ENCODE peak calls at places on chromosomes 2 and 18, in six cellular contexts. S is GM23338, J is SK-N-SH, Q is breast epithelium, F is GM12891, P is K562. G is an unnamed sample.

GRCh38 chr2:169462896-169463695 is 16.2 kb upstream of the BBS5 start:
- DNase-seq in P (no peak), Q (no peak), S (no peak), F (no peak), J (no peak), G (no peak)

GRCh38 chr2:105321875-105322646 is 7.5 kb downstream of the TGFBRAP1 start:
- DNase-seq in P (no peak), S (no peak), Q (no peak), F (no peak), J (no peak), G (no peak)

GRCh38 chr2:38301340-38301968 is 75.6 kb downstream of the ATL2 start:
- DNase-seq in J (no peak), Q (no peak), P (no peak), S (peak), F (no peak), G (no peak)

GRCh38 chr18:36176739-36177138 is 10.6 kb upstream of the MOCOS start:
- DNase-seq in F (no peak), J (no peak), P (no peak), Q (no peak), S (no peak), G (no peak)

GRCh38 chr2:216690451-216691209 is 4.7 kb downstream of the IGFBP5 start:
- DNase-seq in Q (no peak), S (peak), P (no peak), J (no peak), F (no peak), G (peak)

GRCh38 chr2:225008179-225008829 is 34.0 kb downstream of the DOCK10 start:
- DNase-seq in P (no peak), F (no peak), S (no peak), J (no peak), Q (no peak), G (no peak)

GRCh38 chr2:33494155-33494779 is 17.8 kb downstream of the RASGRP3 start:
- DNase-seq in J (no peak), Q (no peak), S (no peak), P (no peak), F (no peak), G (no peak)

GRCh38 chr2:191165190-191165643 is 14.4 kb upstream of the STAT4 start:
- DNase-seq in P (peak), J (peak), F (no peak), Q (no peak), S (peak), G (no peak)

GRCh38 chr2:137031731-137032130 is 266.4 kb downstream of the THSD7B start:
- DNase-seq in J (no peak), Q (no peak), F (no peak), P (no peak), S (no peak), G (no peak)

GRCh38 chr2:12796617-12797016 is 79.9 kb downstream of the TRIB2 start:
- DNase-seq in Q (no peak), J (no peak), P (no peak), S (no peak), F (no peak), G (peak)

GRCh38 chr2:203225423-203226039 is 13.3 kb upstream of the CYP20A1 start:
- DNase-seq in Q (no peak), S (peak), J (no peak), F (no peak), P (no peak), G (no peak)

GRCh38 chr18:26301681-26302080 is 75.4 kb downstream of the TAF4B start:
- DNase-seq in P (no peak), F (no peak), Q (no peak), S (no peak), J (no peak), G (no peak)

GRCh38 chr2:238425505-238425978 is 1.2 kb upstream of the ASB1 start:
- DNase-seq in Q (no peak), S (no peak), J (no peak), F (no peak), P (no peak), G (no peak)

GRCh38 chr2:214328941-214329340 is 81.9 kb upstream of the VWC2L start:
- DNase-seq in Q (no peak), J (no peak), F (no peak), S (no peak), P (no peak), G (no peak)

GRCh38 chr2:68441179-68441993 is 25.7 kb downstream of the FBXO48 start:
- DNase-seq in P (peak), F (peak), Q (no peak), J (peak), S (peak), G (peak)

GRCh38 chr2:97739020-97739892 is 25.9 kb downstream of the ZAP70 start:
- DNase-seq in P (no peak), S (no peak), F (no peak), J (no peak), Q (no peak), G (no peak)

GRCh38 chr2:74843371-74844298 is 9.7 kb downstream of the HK2 start:
- DNase-seq in F (no peak), J (no peak), Q (no peak), S (no peak), P (no peak), G (peak)

GRCh38 chr18:62663731-62664336 is 51.5 kb upstream of the PHLPP1 start:
- DNase-seq in S (no peak), P (peak), F (peak), J (no peak), Q (no peak), G (no peak)

GRCh38 chr2:192500550-192501200 is 305.9 kb upstream of the TMEFF2 start:
- DNase-seq in S (no peak), F (no peak), J (no peak), P (no peak), Q (no peak), G (no peak)

GRCh38 chr2:63051795-63052333 is 1.2 kb downstream of the OTX1 start:
- DNase-seq in Q (no peak), P (no peak), F (no peak), J (peak), S (peak), G (no peak)

GRCh38 chr18:31610841-31611240 is 19.2 kb downstream of the TTR start:
- DNase-seq in S (peak), P (no peak), J (peak), Q (no peak), F (no peak), G (no peak)

GRCh38 chr2:133287709-133288108 is 280.6 kb downstream of the NCKAP5 start:
- DNase-seq in F (no peak), P (no peak), Q (no peak), J (no peak), S (no peak), G (no peak)

GRCh38 chr2:9944330-9944758 is 7.1 kb upstream of the GRHL1 start:
- DNase-seq in P (no peak), F (no peak), J (no peak), S (no peak), Q (no peak), G (no peak)

GRCh38 chr2:16635796-16636699 is 29.6 kb downstream of the CYRIA start:
- DNase-seq in Q (no peak), F (no peak), P (peak), J (peak), S (peak), G (no peak)

GRCh38 chr2:218063541-218064295 is 5.3 kb upstream of the RUFY4 start:
- DNase-seq in S (no peak), F (peak), P (no peak), J (no peak), Q (no peak), G (no peak)
- TF ChIP-seq POLR2AphosphoS5 in S (no peak), F (no peak), P (no peak), J (no peak), Q (no peak), G (no peak)

GRCh38 chr2:240437181-240437860 is 1.9 kb downstream of the GPC1 start:
- DNase-seq in P (no peak), S (no peak), F (no peak), J (no peak), Q (no peak), G (peak)

GRCh38 chr2:240436626-240437180 is 1.2 kb downstream of the GPC1 start:
- DNase-seq in F (no peak), J (no peak), Q (no peak), S (peak), P (no peak), G (peak)

GRCh38 chr2:240439698-240440151 is 4.3 kb downstream of the GPC1 start:
- DNase-seq in J (no peak), F (no peak), P (no peak), S (no peak), Q (no peak), G (peak)

GRCh38 chr2:240438810-240439697 is 3.6 kb downstream of the GPC1 start:
- DNase-seq in S (no peak), Q (no peak), F (no peak), J (no peak), P (no peak), G (peak)

DNA sequence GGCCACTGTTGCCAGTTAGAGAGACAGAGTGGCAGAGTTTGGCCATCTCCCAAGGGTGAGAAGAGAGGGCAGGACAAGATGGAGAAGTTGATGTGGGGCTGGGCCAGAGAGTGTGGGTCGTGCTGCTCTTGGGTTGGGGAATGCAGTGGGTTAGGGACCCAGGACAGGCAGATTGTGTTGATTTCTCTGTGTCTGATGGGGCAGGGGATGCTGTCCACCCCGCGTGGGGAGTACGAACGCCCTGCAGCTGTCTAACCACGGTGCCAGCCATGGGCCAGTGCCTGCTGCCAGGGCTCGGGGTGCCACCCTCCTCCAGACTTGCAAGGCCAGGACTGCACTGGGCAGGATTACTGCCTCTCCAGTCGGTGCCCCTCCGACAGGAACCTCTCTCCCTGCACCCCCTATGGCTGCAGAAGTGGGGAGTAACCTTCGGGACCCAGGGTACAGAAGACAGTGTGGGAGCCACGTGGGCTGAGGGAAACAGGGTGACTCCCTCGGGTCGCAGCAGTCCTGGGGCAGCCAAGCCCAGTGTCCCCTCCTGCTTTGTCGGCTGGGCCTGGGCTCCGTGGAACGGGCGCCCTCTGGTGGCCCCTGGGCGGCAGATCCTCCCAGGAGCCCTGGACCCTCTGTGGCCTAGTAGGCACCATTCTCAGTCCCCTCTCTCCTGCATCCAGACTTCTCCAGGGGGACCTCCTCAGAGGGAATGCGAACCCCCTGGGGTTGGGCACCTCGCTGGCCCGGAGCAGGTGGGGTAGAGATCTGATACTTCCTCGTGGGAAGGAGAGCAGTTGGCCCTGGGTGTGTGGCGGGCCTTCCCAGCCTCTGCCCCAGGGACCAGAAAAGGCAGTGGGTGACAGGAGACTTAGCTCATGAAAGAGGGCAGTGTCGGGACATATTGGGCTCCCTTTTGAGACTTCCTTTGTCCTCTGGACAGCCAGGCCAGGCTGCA is 2.7 kb downstream of the GPC1 start:
- DNase-seq in Q (no peak), F (peak), S (peak), P (peak), J (peak), G (peak)
- TF ChIP-seq POLR2AphosphoS5 in Q (no peak), F (no peak), S (no peak), P (no peak), J (no peak), G (no peak)

DNA sequence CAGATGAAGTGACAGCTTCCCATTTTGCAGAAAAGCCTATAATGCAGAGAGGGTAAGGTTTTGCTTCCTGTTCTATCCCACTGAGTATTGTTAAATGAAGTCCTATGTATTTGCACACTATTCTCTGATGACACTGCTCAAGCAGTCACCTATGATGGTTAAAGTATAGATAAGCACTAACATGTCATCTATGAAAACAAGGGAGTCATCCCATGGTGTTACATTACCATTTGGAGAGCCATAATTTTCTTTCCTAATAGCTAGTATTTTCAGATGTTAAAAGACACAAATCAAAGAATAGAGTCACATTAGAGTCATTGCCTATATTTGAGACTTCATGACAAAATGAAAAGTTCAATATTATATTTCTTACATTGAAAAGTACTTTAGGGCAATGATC is 42.8 kb upstream of the GRB14 start:
- DNase-seq in F (no peak), Q (no peak), P (no peak), J (no peak), S (no peak), G (no peak)
- TF ChIP-seq POLR2AphosphoS5 in F (no peak), Q (no peak), P (no peak), J (no peak), S (no peak), G (no peak)

GRCh38 chr2:127104881-127105655 is 1.9 kb downstream of the BIN1 start:
- DNase-seq in S (no peak), J (peak), P (no peak), F (no peak), Q (peak), G (peak)

GRCh38 chr2:127104166-127104660 is 2.7 kb downstream of the BIN1 start:
- DNase-seq in F (no peak), S (no peak), J (peak), P (no peak), Q (peak), G (peak)

GRCh38 chr2:127106998-127107621 is at the start of gene BIN1:
- DNase-seq in F (peak), S (peak), J (peak), P (peak), Q (peak), G (peak)

GRCh38 chr2:127106457-127106997 is 427 bp downstream of the BIN1 start:
- DNase-seq in F (no peak), Q (peak), S (peak), J (peak), P (no peak), G (peak)

DNA sequence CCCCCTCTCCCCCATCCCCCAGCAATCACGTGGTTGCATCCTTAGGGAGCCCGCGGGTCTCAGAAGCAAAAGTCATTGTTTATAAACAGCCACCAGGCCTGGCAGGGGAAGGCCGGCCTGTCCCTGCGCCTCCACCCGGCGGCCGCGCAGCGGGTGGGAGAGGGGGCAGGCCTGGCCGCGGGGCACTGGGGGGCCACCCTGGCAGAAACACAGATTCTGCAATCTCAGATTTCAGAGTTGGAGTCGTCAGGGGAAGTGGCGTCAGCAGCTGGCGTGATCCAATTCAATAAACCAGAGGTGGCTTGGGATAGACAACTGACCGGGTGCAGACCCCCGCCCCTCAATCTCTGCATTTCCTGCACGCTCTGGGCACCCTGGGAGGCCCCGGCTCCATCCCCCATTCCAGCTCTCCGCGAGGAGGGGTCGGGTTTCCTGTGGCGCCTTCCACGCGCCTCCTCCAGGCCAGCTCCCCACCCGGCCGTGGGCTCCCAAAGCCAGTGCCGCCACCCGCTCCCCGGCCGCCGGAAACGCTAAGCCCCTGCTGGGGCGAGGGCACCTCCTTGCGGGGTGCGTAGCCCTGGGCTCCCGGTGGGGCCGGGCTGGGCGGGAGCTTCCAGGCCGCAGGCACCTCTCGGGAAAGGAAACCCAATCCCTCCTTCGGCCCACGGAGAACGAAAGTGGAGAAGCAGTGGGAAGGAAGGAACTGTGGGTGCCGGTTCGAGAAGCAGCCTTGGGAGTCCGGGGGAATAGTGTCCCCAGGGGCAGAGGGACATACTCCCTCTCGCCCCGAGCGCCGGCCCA is 1.1 kb downstream of the BIN1 start:
- DNase-seq in Q (peak), J (peak), F (no peak), P (no peak), S (peak), G (peak)
- TF ChIP-seq POLR2AphosphoS5 in Q (no peak), J (no peak), F (no peak), P (no peak), S (peak), G (no peak)

GRCh38 chr2:98824256-98825042 is 93.5 kb upstream of the MGAT4A start:
- DNase-seq in S (no peak), F (no peak), Q (no peak), P (no peak), J (no peak), G (no peak)

GRCh38 chr2:98825043-98825350 is 94.1 kb upstream of the MGAT4A start:
- DNase-seq in F (no peak), J (no peak), Q (no peak), P (no peak), S (no peak), G (no peak)

GRCh38 chr2:98821629-98822135 is 90.8 kb upstream of the MGAT4A start:
- DNase-seq in S (no peak), P (no peak), J (no peak), F (no peak), Q (no peak), G (no peak)

GRCh38 chr2:98823196-98824166 is 92.5 kb upstream of the MGAT4A start:
- DNase-seq in Q (no peak), F (no peak), J (peak), P (no peak), S (peak), G (no peak)

GRCh38 chr2:98822301-98823164 is 91.6 kb upstream of the MGAT4A start:
- DNase-seq in S (peak), J (peak), P (no peak), Q (no peak), F (no peak), G (no peak)
- TF ChIP-seq POLR2AphosphoS5 in S (no peak), J (no peak), P (no peak), Q (no peak), F (no peak), G (no peak)

GRCh38 chr2:47174731-47175361 is 19.7 kb upstream of the STPG4 start:
- DNase-seq in F (no peak), S (peak), J (peak), P (peak), Q (peak), G (peak)
- TF ChIP-seq POLR2AphosphoS5 in F (peak), S (no peak), J (peak), P (no peak), Q (no peak), G (peak)

DNA sequence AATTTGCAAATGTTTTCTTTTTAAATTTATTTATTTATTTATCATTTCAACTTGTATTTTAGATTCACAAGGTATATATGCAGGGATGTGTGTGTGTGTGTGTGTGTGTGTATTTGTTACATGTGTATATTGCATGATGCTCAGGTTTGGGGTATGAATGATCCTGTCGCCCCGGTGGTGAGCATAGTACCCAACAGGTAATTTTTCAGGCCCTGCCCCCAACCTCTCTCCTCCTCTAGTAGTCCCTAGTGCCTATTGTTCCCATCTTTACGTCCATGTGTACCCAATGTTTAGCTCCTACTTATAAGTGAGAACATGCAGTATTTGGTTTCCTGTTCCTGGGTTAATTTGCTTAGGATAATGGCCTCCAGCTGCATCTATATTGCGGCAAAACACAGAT is 33.0 kb upstream of the KIF5C start:
- DNase-seq in P (no peak), S (peak), F (no peak), Q (no peak), J (no peak), G (no peak)
- TF ChIP-seq POLR2AphosphoS5 in P (no peak), S (no peak), F (no peak), Q (no peak), J (no peak), G (no peak)

DNA sequence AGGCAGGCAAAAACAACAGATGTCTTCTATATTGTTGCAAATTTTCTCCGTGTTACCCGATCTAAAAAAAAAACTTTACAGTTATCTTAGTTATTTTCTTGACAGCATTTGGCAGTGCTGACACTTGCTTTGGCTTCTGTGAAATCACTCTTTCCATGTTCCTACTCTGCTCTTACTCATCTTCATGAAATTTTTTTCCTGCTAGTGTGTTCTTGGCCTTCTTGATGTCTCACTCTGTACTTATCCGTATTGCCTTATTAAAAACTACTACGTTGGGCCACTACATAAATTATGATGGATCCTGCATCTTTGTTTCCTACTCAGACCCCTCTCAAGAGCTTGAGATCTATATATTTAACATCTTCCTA is 134.4 kb downstream of the IKZF2 start:
- DNase-seq in F (no peak), J (no peak), Q (no peak), P (no peak), S (no peak), G (no peak)
- TF ChIP-seq POLR2AphosphoS5 in F (no peak), J (no peak), Q (no peak), P (no peak), S (no peak), G (no peak)

GRCh38 chr2:128215897-128216645 is 102.6 kb downstream of the HS6ST1 start:
- DNase-seq in J (no peak), F (no peak), P (no peak), S (no peak), Q (no peak), G (no peak)
- TF ChIP-seq POLR2AphosphoS5 in J (no peak), F (no peak), P (no peak), S (no peak), Q (no peak), G (no peak)

G was measured in sigmoid colon.